ENCODE peak calls at places on chromosomes 5 and 9, in eight cellular contexts. L is WTC11, C is H1, G is GM12878, O is IMR-90, M is SK-N-SH, J is HepG2, V is K562. X is an unnamed sample.

GRCh38 chr5:83368317-83368716 is 103.2 kb upstream of the VCAN start:
- DNase-seq in G (no peak), O (peak; percentile 88), J (no peak), L (no peak), M (no peak), V (no peak), C (no peak), X (no peak)

GRCh38 chr5:125222597-125223240 is 476.3 kb upstream of the ZNF608 start:
- DNase-seq in G (no peak), L (no peak), C (no peak), O (no peak), V (no peak), M (no peak), J (no peak), X (no peak)

GRCh38 chr5:39140558-39141168 is 66.5 kb upstream of the RICTOR start:
- DNase-seq in M (no peak), G (no peak), O (peak; percentile 13), C (no peak), V (no peak), J (no peak), L (no peak), X (no peak)

GRCh38 chr9:3534614-3535404 is 9.0 kb upstream of the RFX3 start:
- DNase-seq in M (no peak), C (no peak), G (no peak), O (no peak), V (no peak), J (no peak), L (no peak), X (no peak)

GRCh38 chr5:124973613-124974130 is 227.2 kb upstream of the ZNF608 start:
- DNase-seq in O (no peak), L (no peak), V (no peak), J (no peak), M (no peak), C (no peak), G (no peak), X (no peak)

GRCh38 chr5:109256486-109256885 is 153.3 kb downstream of the PJA2 start:
- DNase-seq in C (no peak), G (no peak), L (no peak), J (no peak), M (no peak), O (no peak), V (peak; percentile 10), X (no peak)

GRCh38 chr9:133320421-133320881 is 15.5 kb downstream of the SURF6 start:
- DNase-seq in M (no peak), C (no peak), G (no peak), O (no peak), J (no peak), V (peak; percentile 23), L (peak; percentile 35), X (no peak)

GRCh38 chr5:36535390-36535789 is 71.0 kb upstream of the SLC1A3 start:
- DNase-seq in O (no peak), G (no peak), J (no peak), V (no peak), L (no peak), M (no peak), C (no peak), X (no peak)

GRCh38 chr5:61587120-61587519 is 255.1 kb downstream of the ZSWIM6 start:
- DNase-seq in G (no peak), O (no peak), V (no peak), L (no peak), M (no peak), C (no peak), J (no peak), X (no peak)

GRCh38 chr5:73018892-73019291 is 63.1 kb downstream of the FCHO2 start:
- DNase-seq in C (no peak), J (no peak), M (no peak), V (no peak), O (no peak), L (no peak), G (no peak), X (no peak)

GRCh38 chr5:180328296-180329137 is 24.6 kb downstream of the GFPT2 start:
- DNase-seq in M (peak; percentile 87), L (peak; percentile 91), J (peak; percentile 74), C (peak; percentile 68), G (peak; percentile 17), V (peak; percentile 89), O (peak; percentile 60), X (peak; percentile 89)

GRCh38 chr9:115462623-115463022 is 344.7 kb upstream of the TNC start:
- DNase-seq in C (no peak), V (no peak), O (no peak), L (no peak), M (no peak), G (no peak), J (no peak), X (no peak)

GRCh38 chr9:125755340-125755739 is 8.2 kb downstream of the PBX3 start:
- DNase-seq in J (no peak), C (no peak), V (no peak), G (no peak), L (no peak), O (no peak), M (peak; percentile 28), X (no peak)

GRCh38 chr9:114894801-114895433 is 35.5 kb downstream of the TNFSF8 start:
- DNase-seq in O (peak; percentile 99), V (no peak), M (no peak), L (no peak), C (peak; percentile 44), G (no peak), J (peak; percentile 23), X (peak; percentile 60)

GRCh38 chr9:21546949-21547348 is 64.8 kb upstream of the IFNE start:
- DNase-seq in L (no peak), O (no peak), J (no peak), V (no peak), C (no peak), G (no peak), M (no peak), X (no peak)

GRCh38 chr5:14505310-14506140 is 76.1 kb upstream of the OTULINL start:
- DNase-seq in O (no peak), J (no peak), G (no peak), L (peak; percentile 44), C (no peak), V (peak; percentile 6), M (peak; percentile 64), X (no peak)

GRCh38 chr9:27491164-27491563 is 32.9 kb upstream of the IFNK start:
- DNase-seq in J (no peak), C (no peak), G (peak; percentile 11), M (no peak), O (no peak), V (no peak), L (no peak), X (no peak)

GRCh38 chr9:134066923-134067851 is 639 bp downstream of the BRD3 start:
- DNase-seq in J (no peak), V (peak; percentile 32), O (peak; percentile 31), L (no peak), C (no peak), M (peak; percentile 81), G (no peak), X (peak; percentile 39)

GRCh38 chr9:110440161-110440560 is 102.5 kb upstream of the TXNDC8 start:
- DNase-seq in O (peak; percentile 96), M (no peak), L (no peak), V (no peak), C (no peak), J (no peak), G (no peak), X (no peak)

GRCh38 chr5:139369181-139369580 is 13.9 kb downstream of the SLC23A1 start:
- DNase-seq in O (peak; percentile 92), L (no peak), C (no peak), J (no peak), V (no peak), M (no peak), G (no peak), X (no peak)
- TF ChIP-seq USF2 in O (no peak), L (no peak), C (no peak), J (no peak), V (no peak), M (no peak), G (no peak), X (no peak)

GRCh38 chr5:150112211-150113046 is 26.1 kb upstream of the CSF1R start:
- DNase-seq in M (peak; percentile 39), O (peak; percentile 88), C (no peak), J (no peak), G (no peak), L (no peak), V (no peak), X (no peak)
- TF ChIP-seq USF2 in M (no peak), O (no peak), C (no peak), J (no peak), G (no peak), L (no peak), V (no peak), X (no peak)

GRCh38 chr5:54442271-54442670 is 13.2 kb upstream of the HSPB3 start:
- DNase-seq in M (no peak), O (no peak), G (no peak), V (no peak), C (no peak), L (no peak), J (no peak), X (no peak)

GRCh38 chr5:54445691-54446090 is 9.8 kb upstream of the HSPB3 start:
- DNase-seq in J (no peak), L (no peak), V (no peak), G (no peak), O (no peak), C (no peak), M (no peak), X (no peak)

GRCh38 chr5:54440456-54440893 is 15.0 kb upstream of the HSPB3 start:
- DNase-seq in G (peak; percentile 48), J (no peak), M (no peak), O (no peak), C (no peak), L (no peak), V (no peak), X (no peak)

GRCh38 chr5:54446169-54446786 is 9.2 kb upstream of the HSPB3 start:
- DNase-seq in G (no peak), C (no peak), M (no peak), J (no peak), O (no peak), V (no peak), L (no peak), X (no peak)

DNA sequence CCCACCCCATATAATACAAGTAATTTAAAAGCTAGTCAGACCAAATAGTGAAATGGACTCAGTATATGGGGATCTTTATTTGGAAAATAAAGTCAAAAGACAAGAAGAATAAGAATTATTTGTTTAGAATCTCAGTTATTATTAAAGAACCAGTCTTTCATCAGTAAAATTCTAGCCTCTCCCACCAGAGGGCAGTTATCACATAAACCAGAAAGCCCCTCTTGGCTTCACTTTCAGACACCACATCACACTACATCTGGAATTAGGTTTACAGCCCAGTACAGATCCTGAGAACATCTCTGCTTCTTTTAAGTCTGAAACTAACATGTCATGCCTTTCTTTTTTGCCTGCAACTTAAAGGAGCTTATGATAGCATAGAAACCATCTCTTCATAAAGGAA is 12.2 kb upstream of the HSPB3 start:
- DNase-seq in J (peak; percentile 15), M (peak; percentile 40), O (peak; percentile 63), V (peak; percentile 40), C (no peak), L (no peak), G (no peak), X (peak; percentile 33)
- TF ChIP-seq USF2 in J (no peak), M (no peak), O (no peak), V (no peak), C (no peak), L (no peak), G (no peak), X (no peak)

DNA sequence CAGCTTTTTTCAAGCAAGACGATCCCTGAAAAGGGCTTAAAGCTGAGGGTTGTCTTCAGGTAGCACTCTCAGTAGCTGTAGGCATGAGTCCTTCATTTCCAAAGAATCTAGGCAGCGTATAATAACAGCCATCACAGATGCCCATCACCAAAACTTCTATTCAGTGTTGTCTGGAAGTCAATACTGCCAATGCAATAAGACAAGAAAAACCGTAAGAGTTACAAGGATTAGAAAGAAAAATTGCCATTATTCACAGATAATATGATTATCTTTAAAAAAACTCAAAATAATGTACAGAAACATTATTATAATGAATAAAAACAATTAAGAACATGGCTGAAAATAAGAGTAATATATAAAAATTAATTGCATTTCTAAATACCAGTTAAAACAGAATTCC is 208.2 kb upstream of the ADRA1B start:
- DNase-seq in C (no peak), J (no peak), G (no peak), L (no peak), M (no peak), V (no peak), O (no peak), X (no peak)
- TF ChIP-seq USF2 in C (no peak), J (no peak), G (no peak), L (no peak), M (no peak), V (no peak), O (no peak), X (no peak)

X was measured in A549.